ENCODE peak calls at places on chromosome 14, in four cellular contexts. One of them, this sample, is unnamed.

GRCh38 chr14:42504433-42504832 is 897.8 kb downstream of the LRFN5 start:
- DNase-seq in cardiac muscle cell: no peak
- DNase-seq in left lung: no peak
- DNase-seq in body of pancreas: no peak
- DNase-seq in this sample: no peak

GRCh38 chr14:45649051-45649450 is 396.0 kb upstream of the MIS18BP1 start:
- DNase-seq in cardiac muscle cell: no peak
- DNase-seq in left lung: no peak
- DNase-seq in body of pancreas: no peak
- DNase-seq in this sample: no peak

GRCh38 chr14:68792022-68792829 is 641 bp downstream of the ZFP36L1 start:
- DNase-seq in cardiac muscle cell: no peak
- DNase-seq in left lung: no peak
- DNase-seq in body of pancreas: peak
- DNase-seq in this sample: peak

GRCh38 chr14:22555573-22556011 is 33.4 kb downstream of the DAD1 start:
- DNase-seq in cardiac muscle cell: no peak
- DNase-seq in left lung: no peak
- DNase-seq in body of pancreas: no peak
- DNase-seq in this sample: no peak

GRCh38 chr14:68671899-68672298 is 121.0 kb downstream of the ZFP36L1 start:
- DNase-seq in cardiac muscle cell: no peak
- DNase-seq in left lung: no peak
- DNase-seq in body of pancreas: no peak
- DNase-seq in this sample: no peak

GRCh38 chr14:71148627-71149026 is 241.4 kb downstream of the PCNX1 start:
- DNase-seq in cardiac muscle cell: no peak
- DNase-seq in left lung: no peak
- DNase-seq in body of pancreas: no peak
- DNase-seq in this sample: peak

GRCh38 chr14:22432348-22432976 is 156.6 kb downstream of the DAD1 start:
- DNase-seq in cardiac muscle cell: peak
- DNase-seq in left lung: no peak
- DNase-seq in body of pancreas: peak
- DNase-seq in this sample: no peak

GRCh38 chr14:84029246-84029645 is 1500.7 kb upstream of the FLRT2 start:
- DNase-seq in cardiac muscle cell: no peak
- DNase-seq in left lung: no peak
- DNase-seq in body of pancreas: no peak
- DNase-seq in this sample: no peak

GRCh38 chr14:67998804-67999203 is 179.2 kb downstream of the RAD51B start:
- DNase-seq in cardiac muscle cell: no peak
- DNase-seq in left lung: no peak
- DNase-seq in body of pancreas: no peak
- DNase-seq in this sample: no peak

GRCh38 chr14:104299993-104300761 is 161.8 kb downstream of the KIF26A start:
- DNase-seq in cardiac muscle cell: no peak
- DNase-seq in left lung: no peak
- DNase-seq in body of pancreas: no peak
- DNase-seq in this sample: no peak

GRCh38 chr14:88191605-88192004 is 131.5 kb downstream of the KCNK10 start:
- DNase-seq in cardiac muscle cell: no peak
- DNase-seq in left lung: no peak
- DNase-seq in body of pancreas: no peak
- DNase-seq in this sample: no peak

GRCh38 chr14:87805315-87805723 is 187.7 kb downstream of the GALC start:
- DNase-seq in cardiac muscle cell: no peak
- DNase-seq in left lung: no peak
- DNase-seq in body of pancreas: peak
- DNase-seq in this sample: no peak

GRCh38 chr14:43243168-43243567 is 1263.9 kb downstream of the FSCB start:
- DNase-seq in cardiac muscle cell: no peak
- DNase-seq in left lung: no peak
- DNase-seq in body of pancreas: no peak
- DNase-seq in this sample: no peak

GRCh38 chr14:64602826-64603225 is 53.1 kb downstream of the PPP1R36 start:
- DNase-seq in cardiac muscle cell: no peak
- DNase-seq in left lung: no peak
- DNase-seq in body of pancreas: no peak
- DNase-seq in this sample: no peak

GRCh38 chr14:104363891-104364760 is 215.4 kb upstream of the C14orf180 start:
- DNase-seq in cardiac muscle cell: no peak
- DNase-seq in left lung: peak
- DNase-seq in body of pancreas: peak
- DNase-seq in this sample: peak

GRCh38 chr14:90561031-90561430 is 164.2 kb downstream of the CALM1 start:
- DNase-seq in cardiac muscle cell: peak
- DNase-seq in left lung: no peak
- DNase-seq in body of pancreas: no peak
- DNase-seq in this sample: no peak
- H3K27ac ChIP-seq in cardiac muscle cell: no peak
- H3K27ac ChIP-seq in left lung: no peak
- H3K27ac ChIP-seq in body of pancreas: no peak
- H3K27ac ChIP-seq in this sample: no peak

DNA sequence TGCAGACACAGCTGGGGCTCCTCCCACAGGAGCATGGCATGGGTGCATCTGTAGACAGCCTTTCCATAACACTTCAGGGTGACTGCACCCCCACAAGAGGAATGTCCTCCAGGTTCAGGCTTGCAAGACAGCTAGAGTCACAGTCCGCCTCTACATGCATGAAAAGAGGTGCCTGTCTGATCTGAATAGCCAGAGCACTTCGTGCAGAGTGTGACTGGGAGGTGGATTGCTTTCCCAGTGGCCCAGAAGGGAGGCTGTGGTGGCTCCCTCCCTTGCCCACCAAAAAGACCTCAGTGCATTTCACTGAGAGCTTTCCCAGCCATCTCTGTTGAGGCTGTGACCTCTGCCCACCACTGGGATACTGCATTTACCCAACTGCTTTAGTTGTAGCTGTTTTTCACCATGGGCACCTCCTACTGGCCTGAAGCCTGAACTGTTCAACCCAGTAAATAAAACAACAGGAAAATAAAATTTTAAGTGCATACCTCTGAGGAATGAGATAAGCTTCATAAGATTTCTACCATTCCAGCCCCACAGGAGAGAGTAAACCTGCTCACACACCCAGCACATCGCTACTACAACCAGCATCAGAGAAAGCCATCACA is 14.1 kb downstream of the CEP128 start:
- DNase-seq in cardiac muscle cell: peak
- DNase-seq in left lung: no peak
- DNase-seq in body of pancreas: no peak
- DNase-seq in this sample: no peak
- TF ChIP-seq CTCF in cardiac muscle cell: no peak
- TF ChIP-seq CTCF in left lung: no peak
- TF ChIP-seq CTCF in body of pancreas: no peak
- TF ChIP-seq CTCF in this sample: no peak

DNA sequence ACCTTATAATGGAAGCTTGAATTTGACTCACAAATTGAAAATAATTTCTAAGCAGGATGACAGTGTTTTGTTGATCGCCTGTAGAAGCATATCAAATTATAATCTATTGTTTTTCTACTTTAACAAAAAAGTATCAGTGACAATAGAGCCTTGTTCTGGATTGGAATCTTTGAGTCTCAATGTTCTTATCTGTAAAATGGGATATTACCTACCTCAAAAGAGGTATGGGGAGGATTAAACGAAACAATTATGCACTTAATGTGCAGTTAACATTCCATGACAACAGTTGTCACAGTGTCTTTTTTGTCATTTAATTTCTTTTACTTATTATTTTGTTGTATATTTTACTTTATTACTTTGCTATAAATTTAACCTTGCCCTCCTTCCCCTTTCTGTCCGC is 1.1 kb downstream of the RTRAF start:
- DNase-seq in cardiac muscle cell: no peak
- DNase-seq in left lung: no peak
- DNase-seq in body of pancreas: no peak
- DNase-seq in this sample: no peak
- H3K27ac ChIP-seq in cardiac muscle cell: peak
- H3K27ac ChIP-seq in left lung: no peak
- H3K27ac ChIP-seq in body of pancreas: no peak
- H3K27ac ChIP-seq in this sample: peak

GRCh38 chr14:99753225-99754140 is 39.7 kb upstream of the EML1 start:
- DNase-seq in cardiac muscle cell: no peak
- DNase-seq in left lung: no peak
- DNase-seq in body of pancreas: peak
- DNase-seq in this sample: no peak
- TF ChIP-seq CTCF in cardiac muscle cell: no peak
- TF ChIP-seq CTCF in left lung: no peak
- TF ChIP-seq CTCF in body of pancreas: no peak
- TF ChIP-seq CTCF in this sample: no peak

This sample was measured in suprapubic skin.